ENCODE peak calls at places on chromosome 1, in four cellular contexts. U is effector CD4-positive, alpha-beta T cell; C is left ventricle myocardium inferior; W is heart left ventricle. Z is an unnamed sample.
A peak's percentile ranks its signal among the peaks of the same experiment; 100 is the strongest.

GRCh38 chr1:17201201-17202021 is 3.5 kb upstream of the PADI1 start:
- DNase-seq in C (no peak), U (no peak), W (no peak), Z (no peak)

GRCh38 chr1:219781491-219781890 is 146.9 kb downstream of the SLC30A10 start:
- DNase-seq in C (no peak), W (no peak), U (no peak), Z (no peak)

GRCh38 chr1:5803851-5804250 is 188.4 kb downstream of the NPHP4 start:
- DNase-seq in C (no peak), W (no peak), U (no peak), Z (no peak)

GRCh38 chr1:64471218-64471719 is 1.3 kb downstream of the CACHD1 start:
- DNase-seq in W (peak; percentile 29), C (peak; percentile 25), U (no peak), Z (peak; percentile 57)

GRCh38 chr1:177227978-177228720 is 57.4 kb downstream of the BRINP2 start:
- DNase-seq in W (no peak), C (no peak), U (no peak), Z (no peak)

GRCh38 chr1:161226320-161226711 is 456 bp downstream of the TOMM40L start:
- DNase-seq in U (no peak), W (peak; percentile 32), C (no peak), Z (no peak)

GRCh38 chr1:8423702-8424538 is 106.0 kb downstream of the SLC45A1 start:
- DNase-seq in W (peak; percentile 61), C (peak; percentile 52), U (peak; percentile 44), Z (peak; percentile 50)

GRCh38 chr1:109777436-109777835 is 13.7 kb upstream of the EPS8L3 start:
- DNase-seq in U (no peak), W (peak; percentile 1), C (peak; percentile 10), Z (peak; percentile 23)

GRCh38 chr1:14810631-14811325 is 212.3 kb downstream of the KAZN start:
- DNase-seq in U (no peak), C (no peak), W (no peak), Z (no peak)

GRCh38 chr1:71490432-71490831 is 409.6 kb upstream of the ZRANB2 start:
- DNase-seq in U (no peak), W (no peak), C (no peak), Z (no peak)

GRCh38 chr1:72397786-72398185 is 115.4 kb upstream of the NEGR1 start:
- DNase-seq in U (no peak), W (no peak), C (no peak), Z (no peak)

GRCh38 chr1:49765034-49765433 is 258.7 kb downstream of the AGBL4 start:
- DNase-seq in U (no peak), C (no peak), W (no peak), Z (no peak)

GRCh38 chr1:116472431-116472961 is 98.3 kb downstream of the CD58 start:
- DNase-seq in C (no peak), W (no peak), U (no peak), Z (no peak)

GRCh38 chr1:24318988-24319863 is at the start of gene GRHL3:
- DNase-seq in C (no peak), U (no peak), W (no peak), Z (peak; percentile 58)

GRCh38 chr1:116777831-116778830 is 23.9 kb downstream of the CD2 start:
- DNase-seq in U (no peak), C (no peak), W (no peak), Z (no peak)

GRCh38 chr1:17438977-17439249 is 564 bp downstream of the RCC2 start:
- DNase-seq in W (no peak), U (no peak), C (no peak), Z (peak; percentile 73)